ENCODE peak calls at places on chromosomes 3 and 15, in six cellular contexts. K, R, Z, A, I and M are unnamed samples.
A peak's percentile ranks its signal among the peaks of the same experiment; 100 is the strongest.

GRCh38 chr3:153209596-153209995 is 47.6 kb downstream of the RAP2B start:
- DNase-seq in A (peak; percentile 43), K (no peak), Z (no peak), R (peak; percentile 6), I (no peak), M (peak; percentile 30)

GRCh38 chr3:73073091-73073707 is 11.7 kb downstream of the EBLN2 start:
- DNase-seq in I (peak; percentile 11), Z (no peak), K (no peak), A (peak; percentile 32), R (no peak), M (no peak)

GRCh38 chr3:112357888-112358287 is 24.9 kb downstream of the CD200 start:
- DNase-seq in A (no peak), R (no peak), K (peak; percentile 36), I (no peak), Z (no peak), M (no peak)

GRCh38 chr15:63601026-63601726 is 4.0 kb downstream of the FBXL22 start:
- DNase-seq in I (no peak), Z (no peak), K (peak; percentile 35), A (peak; percentile 40), R (peak; percentile 61), M (no peak)

GRCh38 chr15:34365073-34365825 is 1.7 kb downstream of the LPCAT4 start:
- DNase-seq in R (no peak), A (no peak), I (no peak), K (peak; percentile 60), Z (no peak), M (no peak)

GRCh38 chr3:28637742-28638141 is 289.1 kb upstream of the AZI2 start:
- DNase-seq in Z (no peak), K (no peak), R (no peak), A (no peak), I (no peak), M (no peak)

GRCh38 chr3:64867204-64867603 is 179.4 kb upstream of the ADAMTS9 start:
- DNase-seq in Z (no peak), A (no peak), R (no peak), K (no peak), I (no peak), M (no peak)

GRCh38 chr3:147654827-147655226 is 245.7 kb downstream of the ZIC1 start:
- DNase-seq in K (no peak), A (peak; percentile 36), I (no peak), Z (no peak), R (no peak), M (no peak)

GRCh38 chr3:23113455-23114171 is 89.5 kb upstream of the UBE2E2 start:
- DNase-seq in R (no peak), K (no peak), A (peak; percentile 76), I (no peak), Z (no peak), M (peak; percentile 24)

GRCh38 chr15:42940527-42940926 is 19.9 kb upstream of the TTBK2 start:
- DNase-seq in I (no peak), A (no peak), R (no peak), K (no peak), Z (no peak), M (no peak)

GRCh38 chr3:124584552-124585391 is 145.5 kb upstream of the UMPS start:
- DNase-seq in K (peak; percentile 81), A (peak; percentile 27), I (peak; percentile 71), R (peak; percentile 91), Z (peak; percentile 74), M (peak; percentile 67)

GRCh38 chr15:51647128-51647562 is 24.6 kb upstream of the DMXL2 start:
- DNase-seq in R (no peak), A (peak; percentile 31), Z (peak; percentile 19), I (peak; percentile 6), K (peak; percentile 47), M (peak; percentile 78)

GRCh38 chr3:183274609-183275008 is 21.6 kb downstream of the B3GNT5 start:
- DNase-seq in Z (no peak), R (no peak), I (no peak), K (no peak), A (no peak), M (no peak)

GRCh38 chr15:33007295-33007855 is 187.1 kb downstream of the FMN1 start:
- DNase-seq in Z (no peak), I (no peak), R (peak; percentile 31), A (peak; percentile 88), K (no peak), M (no peak)

GRCh38 chr15:77002954-77003912 is 8.3 kb downstream of the PSTPIP1 start:
- DNase-seq in I (peak; percentile 40), A (no peak), R (no peak), Z (peak; percentile 41), K (peak; percentile 55), M (peak; percentile 79)

GRCh38 chr15:98231696-98232440 is 271.4 kb downstream of the ARRDC4 start:
- DNase-seq in I (no peak), R (no peak), Z (no peak), A (peak; percentile 68), K (no peak), M (no peak)

GRCh38 chr15:71811036-71811736 is 832 bp downstream of the NR2E3 start:
- DNase-seq in K (no peak), A (no peak), Z (no peak), I (no peak), R (no peak), M (no peak)

GRCh38 chr3:77150028-77150427 is 110.1 kb downstream of the ROBO2 start:
- DNase-seq in R (no peak), I (no peak), A (no peak), Z (no peak), K (no peak), M (no peak)

GRCh38 chr3:109685084-109686079 is 348.0 kb upstream of the DPPA4 start:
- DNase-seq in R (peak; percentile 60), A (peak; percentile 99), I (peak; percentile 20), K (peak; percentile 75), Z (peak; percentile 64), M (peak; percentile 98)

GRCh38 chr3:167406876-167407492 is 26.9 kb upstream of the ZBBX start:
- DNase-seq in R (peak; percentile 1), A (peak; percentile 38), I (no peak), Z (peak; percentile 57), K (peak; percentile 14), M (peak; percentile 22)

GRCh38 chr3:152834354-152835310 is at the start of gene P2RY1:
- DNase-seq in A (peak; percentile 68), K (peak; percentile 68), I (peak; percentile 29), Z (peak; percentile 79), R (peak; percentile 51), M (peak; percentile 57)

GRCh38 chr3:182527745-182528144 is 265.6 kb upstream of the ATP11B start:
- DNase-seq in I (no peak), A (no peak), K (no peak), R (no peak), Z (no peak), M (no peak)

GRCh38 chr15:45116482-45117326 is 2.6 kb downstream of the DUOXA2 start:
- DNase-seq in A (no peak), Z (no peak), R (no peak), K (no peak), I (no peak), M (no peak)

GRCh38 chr3:151478376-151478702 is 17.5 kb upstream of the IGSF10 start:
- DNase-seq in R (no peak), I (no peak), Z (no peak), K (no peak), A (no peak), M (no peak)

GRCh38 chr15:31267161-31268107 is 59.2 kb upstream of the KLF13 start:
- DNase-seq in I (no peak), R (no peak), K (peak; percentile 4), Z (peak; percentile 8), A (no peak), M (peak; percentile 39)

GRCh38 chr3:128445357-128445756 is 21.3 kb downstream of the DNAJB8 start:
- DNase-seq in Z (no peak), R (no peak), K (no peak), A (no peak), I (no peak), M (no peak)

DNA sequence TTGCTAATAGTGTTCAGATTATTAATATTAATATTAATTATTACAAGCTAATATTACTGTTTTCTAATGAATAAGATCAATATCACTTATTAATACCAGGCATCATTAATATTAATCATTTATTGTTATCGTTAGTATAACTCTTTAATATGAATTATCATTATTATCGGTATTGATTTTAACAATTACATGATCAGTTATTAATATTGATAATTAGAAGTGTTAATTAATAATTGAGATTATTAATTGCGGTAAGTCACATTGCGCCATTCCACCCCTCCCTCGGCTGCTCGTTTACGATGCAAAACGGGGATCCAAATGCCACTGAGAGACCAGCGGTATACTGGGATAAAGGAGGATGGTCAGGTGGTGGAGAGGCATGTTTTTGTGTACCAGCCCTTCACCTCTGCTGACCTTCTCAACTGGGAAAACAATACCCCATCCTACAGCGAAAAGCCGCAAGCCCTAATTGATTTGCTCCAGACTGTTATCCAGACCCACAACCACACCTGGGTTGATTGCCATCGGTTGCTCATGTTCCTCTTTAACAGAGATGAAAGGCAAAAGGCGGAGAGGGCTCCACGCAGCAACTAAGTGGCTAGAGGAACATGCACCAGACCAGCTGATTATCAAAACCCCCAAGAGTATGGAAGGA is 28.6 kb upstream of the SSUH2 start:
- DNase-seq in Z (no peak), R (no peak), A (no peak), I (no peak), K (no peak), M (no peak)
- TF ChIP-seq CTCF in Z (no peak), R (no peak), A (no peak), I (no peak), K (no peak), M (no peak)

GRCh38 chr3:197576838-197577237 is 21.1 kb upstream of the BDH1 start:
- DNase-seq in Z (no peak), K (no peak), A (no peak), R (no peak), I (no peak), M (no peak)
- TF ChIP-seq CTCF in Z (no peak), K (no peak), A (no peak), R (no peak), I (no peak), M (no peak)

DNA sequence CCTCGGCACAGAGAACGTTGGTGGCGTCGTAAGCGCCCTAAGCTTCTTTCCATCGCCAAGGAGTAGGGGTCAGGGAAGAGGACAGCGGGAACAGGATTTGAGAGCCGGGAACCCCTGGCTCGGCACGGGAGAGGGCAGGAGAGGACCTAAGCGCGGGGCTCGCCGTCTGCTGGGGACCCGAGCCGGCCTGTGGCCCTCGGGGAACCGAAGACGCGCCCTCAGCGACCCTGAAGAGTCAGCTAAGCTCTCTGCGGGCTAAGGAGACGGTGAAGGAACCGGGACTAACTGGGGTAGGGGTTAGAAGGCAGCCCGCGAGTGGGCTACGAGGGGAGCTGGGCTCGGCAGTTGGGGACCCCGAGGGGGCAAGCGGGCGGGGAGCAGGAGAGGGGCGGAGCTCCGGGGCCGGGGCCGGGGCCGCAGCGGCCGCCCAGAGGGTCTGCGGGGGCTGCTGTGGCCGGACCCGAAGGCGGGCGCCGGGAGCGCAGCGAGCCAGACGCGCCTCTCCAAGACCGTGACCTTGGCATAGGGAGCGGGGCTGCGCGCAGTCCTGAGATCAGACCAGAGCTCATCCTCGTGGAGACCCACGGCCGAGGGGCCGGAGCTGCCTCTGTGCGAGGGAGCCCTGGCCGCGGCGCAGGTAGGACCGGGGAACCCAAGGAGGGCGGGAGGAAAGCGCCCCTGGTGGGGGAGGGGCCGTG is 574 bp downstream of the CASR start:
- DNase-seq in I (no peak), R (no peak), Z (peak; percentile 17), A (no peak), K (no peak), M (no peak)
- TF ChIP-seq CTCF in I (no peak), R (no peak), Z (no peak), A (no peak), K (no peak), M (no peak)

DNA sequence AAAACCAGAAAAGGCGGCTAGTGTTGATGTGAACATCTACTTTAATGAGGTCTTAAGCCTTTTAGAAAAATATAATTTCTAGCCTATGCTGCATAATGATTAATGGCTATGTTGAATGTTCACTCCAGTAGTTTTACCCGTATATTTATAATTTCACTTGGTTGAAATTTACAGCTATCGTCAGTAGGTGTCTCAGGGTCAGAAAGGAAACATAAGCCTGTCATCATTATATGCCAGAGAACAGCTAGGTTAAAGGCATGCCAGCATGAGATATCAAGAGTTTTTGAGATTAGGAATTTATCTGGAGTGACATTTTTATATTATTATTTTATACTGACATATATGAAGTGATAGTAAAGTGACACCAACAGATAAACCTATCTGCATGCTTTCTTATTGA is 904.1 kb downstream of the OTOL1 start:
- DNase-seq in Z (no peak), I (no peak), K (no peak), R (no peak), A (peak; percentile 11), M (no peak)
- TF ChIP-seq CTCF in Z (no peak), I (no peak), K (no peak), R (no peak), A (no peak), M (no peak)